ENCODE peak calls at places on chromosomes 11 and 22, in seven cellular contexts. E is HCT116, M is H1, F is K562, I is SK-N-SH, T is GM12878, Y is HepG2. U is an unnamed sample.

GRCh38 chr11:130431806-130432205 is 3.4 kb upstream of the ADAMTS8 start:
- DNase-seq in T (no peak), E (no peak), M (no peak), F (no peak), Y (no peak), I (no peak), U (no peak)

GRCh38 chr22:44546686-44547310 is 48.8 kb upstream of the RTL6 start:
- DNase-seq in I (no peak), F (no peak), T (no peak), Y (no peak), M (no peak), E (no peak), U (no peak)

GRCh38 chr22:27386186-27386585 is 415.4 kb downstream of the MN1 start:
- DNase-seq in Y (no peak), M (no peak), I (no peak), F (no peak), E (no peak), T (no peak), U (no peak)

GRCh38 chr22:35687461-35687860 is 30.2 kb upstream of the APOL5 start:
- DNase-seq in Y (no peak), T (no peak), E (no peak), F (no peak), M (no peak), I (no peak), U (no peak)

GRCh38 chr11:95764267-95764898 is 25.2 kb downstream of the FAM76B start:
- DNase-seq in M (no peak), E (peak), T (no peak), Y (peak), F (peak), I (peak), U (peak)

GRCh38 chr22:50011447-50012200 is 941 bp downstream of the IL17REL start:
- DNase-seq in Y (no peak), I (peak), F (no peak), M (no peak), T (no peak), E (no peak), U (no peak)

GRCh38 chr11:64934765-64935633 is 694 bp downstream of the GPHA2 start:
- DNase-seq in Y (peak), F (no peak), M (no peak), I (no peak), E (no peak), T (no peak), U (no peak)

GRCh38 chr11:47359586-47359985 is 7.1 kb upstream of the MYBPC3 start:
- DNase-seq in I (no peak), T (no peak), F (no peak), E (no peak), M (no peak), Y (no peak), U (no peak)

GRCh38 chr11:69144316-69144715 is 11.4 kb upstream of the SMIM38 start:
- DNase-seq in E (no peak), M (no peak), F (no peak), T (no peak), I (no peak), Y (no peak), U (no peak)

GRCh38 chr22:26322179-26322905 is 106.7 kb upstream of the ASPHD2 start:
- DNase-seq in Y (no peak), T (no peak), M (no peak), E (peak), I (no peak), F (no peak), U (no peak)

GRCh38 chr11:79052539-79052938 is 388.3 kb downstream of the TENM4 start:
- DNase-seq in E (no peak), M (no peak), T (no peak), F (peak), I (no peak), Y (no peak), U (no peak)

GRCh38 chr11:60935676-60936442 is 11.6 kb downstream of the TMEM132A start:
- DNase-seq in I (no peak), Y (no peak), F (no peak), T (no peak), M (no peak), E (no peak), U (no peak)

GRCh38 chr11:126978155-126978554 is 22.4 kb downstream of the KIRREL3 start:
- DNase-seq in Y (no peak), F (no peak), M (no peak), I (no peak), E (no peak), T (no peak), U (no peak)

GRCh38 chr11:69022268-69022667 is 9.2 kb upstream of the MRGPRF start:
- DNase-seq in F (no peak), M (no peak), I (no peak), E (no peak), T (no peak), Y (no peak), U (no peak)

GRCh38 chr22:45170001-45170466 is 6.3 kb downstream of the NUP50 start:
- DNase-seq in F (peak), T (no peak), M (no peak), E (no peak), I (no peak), Y (no peak), U (no peak)

GRCh38 chr11:132047167-132047566 is 676.8 kb downstream of the NTM start:
- DNase-seq in T (no peak), M (no peak), E (no peak), Y (no peak), F (no peak), I (no peak), U (no peak)

GRCh38 chr11:132050081-132050480 is 679.7 kb downstream of the NTM start:
- DNase-seq in M (no peak), I (no peak), E (no peak), F (no peak), T (no peak), Y (no peak), U (no peak)

GRCh38 chr11:132050577-132051180 is 680.3 kb downstream of the NTM start:
- DNase-seq in Y (no peak), I (no peak), F (no peak), E (no peak), M (no peak), T (no peak), U (no peak)

GRCh38 chr11:132049205-132049604 is 678.8 kb downstream of the NTM start:
- DNase-seq in F (no peak), Y (no peak), M (no peak), T (no peak), E (no peak), I (no peak), U (no peak)

DNA sequence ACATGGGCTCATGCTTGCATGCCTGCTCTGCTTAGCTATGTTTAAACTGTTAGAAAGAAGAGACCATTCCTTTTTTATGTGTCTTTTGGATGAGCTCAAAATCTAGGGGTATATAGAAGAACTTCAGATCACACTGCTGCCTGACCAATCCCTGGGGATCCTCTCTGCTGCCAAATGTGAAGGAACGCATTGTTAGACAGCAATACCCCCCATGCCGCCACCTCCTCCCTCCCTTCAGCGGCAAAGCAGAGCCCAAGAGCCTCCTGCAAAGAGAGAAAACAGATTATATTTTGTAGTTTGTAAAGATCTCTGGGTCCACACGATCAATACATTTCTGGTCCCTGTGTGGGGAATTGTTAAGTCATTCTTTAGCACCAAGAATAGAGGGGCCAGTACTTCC is 677.6 kb downstream of the NTM start:
- DNase-seq in I (no peak), M (no peak), F (no peak), Y (no peak), T (no peak), E (no peak), U (no peak)
- TF ChIP-seq JUND in I (no peak), M (no peak), F (no peak), Y (no peak), T (no peak), E (no peak), U (no peak)

GRCh38 chr22:41700105-41700358 is 729 bp downstream of the MEI1 start:
- DNase-seq in Y (no peak), I (no peak), T (no peak), M (no peak), F (no peak), E (no peak), U (no peak)

GRCh38 chr22:41697126-41697775 is 2.1 kb upstream of the MEI1 start:
- DNase-seq in F (peak), I (peak), T (peak), M (peak), E (peak), Y (peak), U (peak)

GRCh38 chr22:41695211-41695610 is 4.1 kb upstream of the MEI1 start:
- DNase-seq in F (no peak), Y (no peak), T (no peak), I (no peak), M (no peak), E (no peak), U (no peak)

GRCh38 chr22:41699264-41700104 is at the start of gene MEI1:
- DNase-seq in F (no peak), Y (no peak), M (peak), E (no peak), I (no peak), T (peak), U (no peak)

GRCh38 chr22:41696714-41697113 is 2.6 kb upstream of the MEI1 start:
- DNase-seq in E (no peak), F (no peak), Y (no peak), I (no peak), T (no peak), M (no peak), U (no peak)
- TF ChIP-seq JUND in E (no peak), F (no peak), Y (no peak), I (no peak), T (no peak), M (no peak), U (no peak)

GRCh38 chr11:45881708-45882368 is 3.6 kb upstream of the MAPK8IP1 start:
- DNase-seq in T (no peak), I (peak), E (no peak), F (no peak), M (no peak), Y (no peak), U (no peak)
- TF ChIP-seq JUND in T (no peak), I (no peak), E (no peak), F (no peak), M (no peak), Y (no peak), U (no peak)

GRCh38 chr22:22882033-22882717 is 5.4 kb upstream of the IGLL5 start:
- DNase-seq in T (no peak), M (no peak), E (no peak), F (peak), Y (no peak), I (no peak), U (no peak)

GRCh38 chr22:22886546-22886945 is 1.1 kb upstream of the IGLL5 start:
- DNase-seq in M (no peak), Y (no peak), F (peak), T (no peak), E (no peak), I (no peak), U (no peak)

GRCh38 chr22:22884888-22885840 is 2.5 kb upstream of the IGLL5 start:
- DNase-seq in Y (no peak), F (peak), I (no peak), E (no peak), M (no peak), T (no peak), U (no peak)

GRCh38 chr22:22883090-22883727 is 4.4 kb upstream of the IGLL5 start:
- DNase-seq in I (no peak), M (no peak), T (no peak), E (no peak), F (peak), Y (no peak), U (no peak)

GRCh38 chr22:22884010-22884887 is 3.4 kb upstream of the IGLL5 start:
- DNase-seq in M (peak), Y (peak), T (no peak), E (peak), I (peak), F (peak), U (peak)
- TF ChIP-seq JUND in M (no peak), Y (no peak), T (no peak), E (no peak), I (no peak), F (no peak), U (no peak)

GRCh38 chr22:37239336-37240239 is 4.5 kb downstream of the RAC2 start:
- DNase-seq in F (no peak), M (no peak), Y (no peak), I (peak), E (no peak), T (no peak), U (no peak)
- TF ChIP-seq JUND in F (no peak), M (no peak), Y (no peak), I (no peak), E (no peak), T (no peak), U (no peak)

U was measured in T47D.